ENCODE peak calls at places on chromosomes 6 and 20, in ten cellular contexts. J is sigmoid colon; A is EH; O is NCI-H1417; D is aorta; U is stimulated activated CD8-positive, alpha-beta memory T cell treated with anti-CD3 and anti-CD28 coated beads, Interleukin-2, amount 100 ng/mL, for 1 hour; E is cardiac fibroblast; Q is ELR; G is SK-MEL-5; C is anterior cingulate cortex. S is an unnamed sample.

GRCh38 chr6:98958791-98959190 is 11.0 kb upstream of the FBXL4 start:
- DNase-seq in J (no peak), A (no peak), O (no peak), D (no peak), U (no peak), E (no peak), Q (no peak), G (no peak), C (no peak), S (no peak)

GRCh38 chr6:122476131-122476530 is 4.5 kb upstream of the SERINC1 start:
- DNase-seq in J (no peak), A (peak), O (peak), D (no peak), U (no peak), E (peak), Q (peak), G (peak), C (no peak), S (peak)

GRCh38 chr6:43771858-43772570 is 2.0 kb downstream of the VEGFA start:
- DNase-seq in J (peak), A (peak), O (peak), D (peak), U (no peak), E (peak), Q (peak), G (peak), C (peak), S (no peak)

GRCh38 chr6:5082487-5083306 is 2.4 kb upstream of the PPP1R3G start:
- DNase-seq in J (no peak), A (peak), O (no peak), D (no peak), U (no peak), E (peak), Q (peak), G (no peak), C (no peak), S (no peak)

GRCh38 chr20:9532069-9532809 is 17.8 kb downstream of the LAMP5 start:
- DNase-seq in J (no peak), A (peak), O (peak), D (no peak), U (no peak), E (no peak), Q (peak), G (no peak), C (no peak), S (no peak)

GRCh38 chr20:51930775-51931174 is 128.5 kb upstream of the SALL4 start:
- DNase-seq in J (no peak), A (peak), O (no peak), D (no peak), U (no peak), E (peak), Q (peak), G (peak), C (no peak), S (no peak)

GRCh38 chr20:59412896-59413295 is 112.5 kb downstream of the EDN3 start:
- DNase-seq in J (peak), A (no peak), O (peak), D (no peak), U (no peak), E (no peak), Q (no peak), G (no peak), C (no peak), S (peak)

GRCh38 chr6:118551063-118551672 is 3.1 kb downstream of the PLN start:
- DNase-seq in J (no peak), A (peak), O (peak), D (no peak), U (no peak), E (peak), Q (peak), G (peak), C (no peak), S (peak)

GRCh38 chr6:19934996-19935591 is 97.9 kb downstream of the ID4 start:
- DNase-seq in J (no peak), A (no peak), O (no peak), D (no peak), U (no peak), E (peak), Q (no peak), G (no peak), C (no peak), S (no peak)

GRCh38 chr6:89412071-89413005 is at the start of gene RRAGD:
- DNase-seq in J (peak), A (peak), O (peak), D (peak), U (peak), E (no peak), Q (no peak), G (peak), C (peak), S (peak)

GRCh38 chr20:51382986-51383821 is 159.3 kb downstream of the NFATC2 start:
- DNase-seq in J (peak), A (peak), O (peak), D (peak), U (no peak), E (no peak), Q (peak), G (no peak), C (no peak), S (no peak)

GRCh38 chr6:64477311-64477850 is 841.8 kb downstream of the PHF3 start:
- DNase-seq in J (no peak), A (no peak), O (no peak), D (no peak), U (no peak), E (no peak), Q (no peak), G (no peak), C (no peak), S (no peak)

GRCh38 chr6:87183687-87184086 is 28.3 kb downstream of the ZNF292 start:
- DNase-seq in J (no peak), A (peak), O (no peak), D (no peak), U (no peak), E (peak), Q (peak), G (no peak), C (no peak), S (no peak)

GRCh38 chr6:408599-409102 is 17.1 kb downstream of the IRF4 start:
- DNase-seq in J (no peak), A (peak), O (peak), D (no peak), U (no peak), E (peak), Q (no peak), G (peak), C (no peak), S (peak)

GRCh38 chr6:167532410-167533294 is 207.8 kb downstream of the TTLL2 start:
- DNase-seq in J (no peak), A (no peak), O (no peak), D (no peak), U (no peak), E (no peak), Q (no peak), G (peak), C (no peak), S (no peak)

GRCh38 chr6:151425561-151425960 is 26.4 kb downstream of the RMND1 start:
- DNase-seq in J (no peak), A (no peak), O (no peak), D (no peak), U (no peak), E (no peak), Q (no peak), G (no peak), C (no peak), S (no peak)

GRCh38 chr6:111052171-111052570 is 35.1 kb upstream of the SLC16A10 start:
- DNase-seq in J (no peak), A (no peak), O (no peak), D (no peak), U (no peak), E (no peak), Q (no peak), G (no peak), C (no peak), S (no peak)

GRCh38 chr6:31969712-31970603 is 2.0 kb downstream of the DXO start:
- DNase-seq in J (peak), A (peak), O (no peak), D (peak), U (no peak), E (no peak), Q (peak), G (no peak), C (no peak), S (no peak)

GRCh38 chr6:132820629-132821381 is 6.4 kb downstream of the RPS12 start:
- DNase-seq in J (no peak), A (peak), O (no peak), D (no peak), U (no peak), E (no peak), Q (peak), G (peak), C (no peak), S (no peak)

GRCh38 chr6:150868759-150869158 is 3.3 kb downstream of the MTHFD1L start:
- DNase-seq in J (no peak), A (no peak), O (no peak), D (no peak), U (no peak), E (no peak), Q (no peak), G (no peak), C (no peak), S (no peak)

GRCh38 chr6:17884501-17885039 is 102.9 kb downstream of the KIF13A start:
- DNase-seq in J (no peak), A (no peak), O (no peak), D (no peak), U (no peak), E (no peak), Q (no peak), G (no peak), C (no peak), S (no peak)

GRCh38 chr6:20350215-20350614 is 51.5 kb upstream of the E2F3 start:
- DNase-seq in J (no peak), A (peak), O (no peak), D (no peak), U (no peak), E (peak), Q (peak), G (no peak), C (no peak), S (no peak)

GRCh38 chr6:159595173-159595572 is 97.9 kb downstream of the SOD2 start:
- DNase-seq in J (no peak), A (peak), O (no peak), D (no peak), U (no peak), E (peak), Q (peak), G (peak), C (no peak), S (no peak)

GRCh38 chr6:51153109-51153508 is 334.4 kb downstream of the TFAP2B start:
- DNase-seq in J (no peak), A (no peak), O (no peak), D (no peak), U (no peak), E (no peak), Q (no peak), G (no peak), C (no peak), S (no peak)

GRCh38 chr6:111692327-111693164 is 86.9 kb upstream of the TRAF3IP2 start:
- DNase-seq in J (peak), A (no peak), O (no peak), D (no peak), U (no peak), E (peak), Q (no peak), G (no peak), C (peak), S (no peak)

GRCh38 chr20:41892031-41892430 is 273.9 kb upstream of the CHD6 start:
- DNase-seq in J (no peak), A (no peak), O (no peak), D (no peak), U (no peak), E (no peak), Q (no peak), G (no peak), C (no peak), S (no peak)

GRCh38 chr20:31698803-31699718 is 23.6 kb downstream of the BCL2L1 start:
- DNase-seq in J (peak), A (peak), O (peak), D (no peak), U (no peak), E (peak), Q (peak), G (peak), C (peak), S (no peak)

GRCh38 chr6:70973591-70973990 is 16.7 kb upstream of the B3GAT2 start:
- DNase-seq in J (no peak), A (peak), O (no peak), D (no peak), U (no peak), E (no peak), Q (peak), G (no peak), C (no peak), S (no peak)

GRCh38 chr20:45745015-45745414 is 22.9 kb downstream of the SPINT4 start:
- DNase-seq in J (no peak), A (no peak), O (no peak), D (no peak), U (no peak), E (no peak), Q (no peak), G (no peak), C (no peak), S (no peak)

GRCh38 chr20:11168026-11168425 is 494.2 kb upstream of the JAG1 start:
- DNase-seq in J (no peak), A (no peak), O (no peak), D (no peak), U (no peak), E (no peak), Q (no peak), G (no peak), C (no peak), S (no peak)

GRCh38 chr6:148611213-148611612 is 135.6 kb upstream of the UST start:
- DNase-seq in J (peak), A (peak), O (no peak), D (peak), U (no peak), E (peak), Q (peak), G (no peak), C (no peak), S (no peak)

GRCh38 chr6:127343753-127344659 is 597 bp upstream of the ECHDC1 start:
- DNase-seq in J (no peak), A (peak), O (peak), D (no peak), U (no peak), E (peak), Q (peak), G (peak), C (no peak), S (peak)

GRCh38 chr20:52592567-52592966 is 379.6 kb upstream of the TSHZ2 start:
- DNase-seq in J (no peak), A (no peak), O (no peak), D (no peak), U (no peak), E (no peak), Q (no peak), G (no peak), C (no peak), S (no peak)

GRCh38 chr6:145865175-145865574 is 50.6 kb upstream of the FBXO30 start:
- DNase-seq in J (no peak), A (no peak), O (no peak), D (no peak), U (no peak), E (no peak), Q (no peak), G (no peak), C (no peak), S (no peak)

GRCh38 chr6:163943647-163944395 is 529.3 kb downstream of the QKI start:
- DNase-seq in J (no peak), A (no peak), O (peak), D (no peak), U (no peak), E (peak), Q (peak), G (no peak), C (peak), S (no peak)

GRCh38 chr6:123520208-123520607 is 116.5 kb downstream of the TRDN start:
- DNase-seq in J (no peak), A (no peak), O (no peak), D (no peak), U (no peak), E (peak), Q (peak), G (no peak), C (no peak), S (no peak)

GRCh38 chr6:27303613-27304272 is 8.3 kb downstream of the POM121L2 start:
- DNase-seq in J (no peak), A (no peak), O (no peak), D (no peak), U (no peak), E (no peak), Q (peak), G (peak), C (no peak), S (no peak)

GRCh38 chr6:45655630-45656422 is 278.1 kb upstream of the SUPT3H start:
- DNase-seq in J (no peak), A (peak), O (no peak), D (no peak), U (no peak), E (peak), Q (peak), G (no peak), C (no peak), S (no peak)

GRCh38 chr6:30932665-30933365 is 845 bp upstream of the SFTA2 start:
- DNase-seq in J (no peak), A (no peak), O (no peak), D (no peak), U (no peak), E (no peak), Q (no peak), G (no peak), C (no peak), S (no peak)